ENCODE peak calls at places on chromosomes 5 and 9, in six cellular contexts. One of them, this sample, is unnamed.
A peak's percentile ranks its signal among the peaks of the same experiment; 100 is the strongest.

GRCh38 chr9:101977614-101978210 is 239.3 kb upstream of the GRIN3A start:
- DNase-seq in AG10803: peak; percentile 20
- DNase-seq in choroid plexus epithelial cell: peak; percentile 44
- DNase-seq in B cell: peak; percentile 7
- DNase-seq in cardiac fibroblast: peak; percentile 55
- DNase-seq in GM12878: no peak
- DNase-seq in this sample: no peak

GRCh38 chr5:172765766-172766286 is 5.2 kb downstream of the DUSP1 start:
- DNase-seq in AG10803: no peak
- DNase-seq in choroid plexus epithelial cell: peak; percentile 96
- DNase-seq in B cell: peak; percentile 66
- DNase-seq in cardiac fibroblast: peak; percentile 97
- DNase-seq in GM12878: no peak
- DNase-seq in this sample: no peak

GRCh38 chr5:87155076-87155475 is 112.6 kb upstream of the RASA1 start:
- DNase-seq in AG10803: no peak
- DNase-seq in choroid plexus epithelial cell: no peak
- DNase-seq in B cell: no peak
- DNase-seq in cardiac fibroblast: no peak
- DNase-seq in GM12878: no peak
- DNase-seq in this sample: no peak

GRCh38 chr9:110922145-110922544 is 116.1 kb downstream of the LPAR1 start:
- DNase-seq in AG10803: no peak
- DNase-seq in choroid plexus epithelial cell: peak; percentile 55
- DNase-seq in B cell: no peak
- DNase-seq in cardiac fibroblast: peak; percentile 52
- DNase-seq in GM12878: no peak
- DNase-seq in this sample: no peak

GRCh38 chr5:178595750-178596149 is 5.6 kb upstream of the COL23A1 start:
- DNase-seq in AG10803: no peak
- DNase-seq in choroid plexus epithelial cell: no peak
- DNase-seq in B cell: no peak
- DNase-seq in cardiac fibroblast: no peak
- DNase-seq in GM12878: no peak
- DNase-seq in this sample: no peak

GRCh38 chr5:39149966-39150365 is 69.4 kb downstream of the FYB1 start:
- DNase-seq in AG10803: no peak
- DNase-seq in choroid plexus epithelial cell: no peak
- DNase-seq in B cell: no peak
- DNase-seq in cardiac fibroblast: no peak
- DNase-seq in GM12878: no peak
- DNase-seq in this sample: no peak

GRCh38 chr5:81228084-81228483 is 5.0 kb upstream of the CKMT2 start:
- DNase-seq in AG10803: no peak
- DNase-seq in choroid plexus epithelial cell: no peak
- DNase-seq in B cell: no peak
- DNase-seq in cardiac fibroblast: no peak
- DNase-seq in GM12878: no peak
- DNase-seq in this sample: no peak

GRCh38 chr5:132070460-132071337 is 2.9 kb upstream of the CSF2 start:
- DNase-seq in AG10803: peak; percentile 16
- DNase-seq in choroid plexus epithelial cell: no peak
- DNase-seq in B cell: no peak
- DNase-seq in cardiac fibroblast: peak; percentile 46
- DNase-seq in GM12878: no peak
- DNase-seq in this sample: peak; percentile 16

GRCh38 chr5:81850494-81850893 is 99.6 kb upstream of the SSBP2 start:
- DNase-seq in AG10803: peak; percentile 77
- DNase-seq in choroid plexus epithelial cell: no peak
- DNase-seq in B cell: no peak
- DNase-seq in cardiac fibroblast: peak; percentile 61
- DNase-seq in GM12878: no peak
- DNase-seq in this sample: no peak

GRCh38 chr5:174309131-174309845 is 263.8 kb downstream of the NSG2 start:
- DNase-seq in AG10803: no peak
- DNase-seq in choroid plexus epithelial cell: no peak
- DNase-seq in B cell: no peak
- DNase-seq in cardiac fibroblast: no peak
- DNase-seq in GM12878: no peak
- DNase-seq in this sample: no peak

GRCh38 chr9:114626415-114627029 is 15.4 kb downstream of the TMEM268 start:
- DNase-seq in AG10803: no peak
- DNase-seq in choroid plexus epithelial cell: no peak
- DNase-seq in B cell: no peak
- DNase-seq in cardiac fibroblast: no peak
- DNase-seq in GM12878: no peak
- DNase-seq in this sample: no peak

GRCh38 chr5:146052780-146053179 is 52.6 kb downstream of the PLAC8L1 start:
- DNase-seq in AG10803: no peak
- DNase-seq in choroid plexus epithelial cell: peak; percentile 26
- DNase-seq in B cell: no peak
- DNase-seq in cardiac fibroblast: no peak
- DNase-seq in GM12878: no peak
- DNase-seq in this sample: no peak

GRCh38 chr5:156764149-156764548 is 85.9 kb upstream of the PPP1R2B start:
- DNase-seq in AG10803: no peak
- DNase-seq in choroid plexus epithelial cell: no peak
- DNase-seq in B cell: no peak
- DNase-seq in cardiac fibroblast: no peak
- DNase-seq in GM12878: no peak
- DNase-seq in this sample: no peak

GRCh38 chr5:105745111-105745510 is 1925.6 kb downstream of the EFNA5 start:
- DNase-seq in AG10803: no peak
- DNase-seq in choroid plexus epithelial cell: no peak
- DNase-seq in B cell: no peak
- DNase-seq in cardiac fibroblast: no peak
- DNase-seq in GM12878: no peak
- DNase-seq in this sample: no peak

GRCh38 chr9:136275655-136276429 is 28.1 kb downstream of the CCDC187 start:
- DNase-seq in AG10803: no peak
- DNase-seq in choroid plexus epithelial cell: no peak
- DNase-seq in B cell: no peak
- DNase-seq in cardiac fibroblast: no peak
- DNase-seq in GM12878: no peak
- DNase-seq in this sample: no peak

GRCh38 chr9:108168451-108168850 is 678.9 kb upstream of the KLF4 start:
- DNase-seq in AG10803: peak; percentile 98
- DNase-seq in choroid plexus epithelial cell: no peak
- DNase-seq in B cell: no peak
- DNase-seq in cardiac fibroblast: peak; percentile 24
- DNase-seq in GM12878: no peak
- DNase-seq in this sample: no peak

GRCh38 chr5:88428633-88429032 is 160.0 kb upstream of the TMEM161B start:
- DNase-seq in AG10803: no peak
- DNase-seq in choroid plexus epithelial cell: no peak
- DNase-seq in B cell: no peak
- DNase-seq in cardiac fibroblast: no peak
- DNase-seq in GM12878: no peak
- DNase-seq in this sample: no peak

GRCh38 chr5:111198281-111198948 is 25.8 kb upstream of the CAMK4 start:
- DNase-seq in AG10803: no peak
- DNase-seq in choroid plexus epithelial cell: no peak
- DNase-seq in B cell: no peak
- DNase-seq in cardiac fibroblast: no peak
- DNase-seq in GM12878: no peak
- DNase-seq in this sample: no peak

GRCh38 chr5:98639258-98639657 is 134.2 kb upstream of the RGMB start:
- DNase-seq in AG10803: no peak
- DNase-seq in choroid plexus epithelial cell: no peak
- DNase-seq in B cell: no peak
- DNase-seq in cardiac fibroblast: no peak
- DNase-seq in GM12878: no peak
- DNase-seq in this sample: no peak

GRCh38 chr5:155728146-155728856 is 598.7 kb upstream of the SGCD start:
- DNase-seq in AG10803: peak; percentile 76
- DNase-seq in choroid plexus epithelial cell: peak; percentile 16
- DNase-seq in B cell: no peak
- DNase-seq in cardiac fibroblast: peak; percentile 9
- DNase-seq in GM12878: no peak
- DNase-seq in this sample: no peak

GRCh38 chr9:87640385-87640795 is 85.5 kb upstream of the CTSL start:
- DNase-seq in AG10803: peak; percentile 9
- DNase-seq in choroid plexus epithelial cell: peak; percentile 84
- DNase-seq in B cell: no peak
- DNase-seq in cardiac fibroblast: peak; percentile 61
- DNase-seq in GM12878: no peak
- DNase-seq in this sample: no peak

GRCh38 chr5:138645778-138646575 is 70.8 kb upstream of the HSPA9 start:
- DNase-seq in AG10803: no peak
- DNase-seq in choroid plexus epithelial cell: no peak
- DNase-seq in B cell: no peak
- DNase-seq in cardiac fibroblast: no peak
- DNase-seq in GM12878: no peak
- DNase-seq in this sample: no peak

GRCh38 chr9:96075111-96075510 is 199.6 kb downstream of the ERCC6L2 start:
- DNase-seq in AG10803: no peak
- DNase-seq in choroid plexus epithelial cell: no peak
- DNase-seq in B cell: no peak
- DNase-seq in cardiac fibroblast: no peak
- DNase-seq in GM12878: no peak
- DNase-seq in this sample: no peak

GRCh38 chr5:180084638-180085561 is 13.3 kb upstream of the RNF130 start:
- DNase-seq in AG10803: no peak
- DNase-seq in choroid plexus epithelial cell: no peak
- DNase-seq in B cell: no peak
- DNase-seq in cardiac fibroblast: no peak
- DNase-seq in GM12878: no peak
- DNase-seq in this sample: no peak

GRCh38 chr9:21465859-21466518 is 16.1 kb downstream of the IFNE start:
- DNase-seq in AG10803: peak; percentile 71
- DNase-seq in choroid plexus epithelial cell: peak; percentile 87
- DNase-seq in B cell: peak; percentile 24
- DNase-seq in cardiac fibroblast: peak; percentile 82
- DNase-seq in GM12878: no peak
- DNase-seq in this sample: peak; percentile 39

GRCh38 chr5:75081510-75081909 is 29.2 kb upstream of the GCNT4 start:
- DNase-seq in AG10803: no peak
- DNase-seq in choroid plexus epithelial cell: no peak
- DNase-seq in B cell: no peak
- DNase-seq in cardiac fibroblast: no peak
- DNase-seq in GM12878: no peak
- DNase-seq in this sample: no peak

GRCh38 chr9:137665697-137666504 is 47.1 kb downstream of the EHMT1 start:
- DNase-seq in AG10803: peak; percentile 56
- DNase-seq in choroid plexus epithelial cell: peak; percentile 42
- DNase-seq in B cell: no peak
- DNase-seq in cardiac fibroblast: no peak
- DNase-seq in GM12878: no peak
- DNase-seq in this sample: no peak
- TF ChIP-seq CTCF in AG10803: peak; percentile 38
- TF ChIP-seq CTCF in choroid plexus epithelial cell: peak; percentile 40
- TF ChIP-seq CTCF in B cell: no peak
- TF ChIP-seq CTCF in cardiac fibroblast: no peak
- TF ChIP-seq CTCF in GM12878: no peak
- TF ChIP-seq CTCF in this sample: no peak

DNA sequence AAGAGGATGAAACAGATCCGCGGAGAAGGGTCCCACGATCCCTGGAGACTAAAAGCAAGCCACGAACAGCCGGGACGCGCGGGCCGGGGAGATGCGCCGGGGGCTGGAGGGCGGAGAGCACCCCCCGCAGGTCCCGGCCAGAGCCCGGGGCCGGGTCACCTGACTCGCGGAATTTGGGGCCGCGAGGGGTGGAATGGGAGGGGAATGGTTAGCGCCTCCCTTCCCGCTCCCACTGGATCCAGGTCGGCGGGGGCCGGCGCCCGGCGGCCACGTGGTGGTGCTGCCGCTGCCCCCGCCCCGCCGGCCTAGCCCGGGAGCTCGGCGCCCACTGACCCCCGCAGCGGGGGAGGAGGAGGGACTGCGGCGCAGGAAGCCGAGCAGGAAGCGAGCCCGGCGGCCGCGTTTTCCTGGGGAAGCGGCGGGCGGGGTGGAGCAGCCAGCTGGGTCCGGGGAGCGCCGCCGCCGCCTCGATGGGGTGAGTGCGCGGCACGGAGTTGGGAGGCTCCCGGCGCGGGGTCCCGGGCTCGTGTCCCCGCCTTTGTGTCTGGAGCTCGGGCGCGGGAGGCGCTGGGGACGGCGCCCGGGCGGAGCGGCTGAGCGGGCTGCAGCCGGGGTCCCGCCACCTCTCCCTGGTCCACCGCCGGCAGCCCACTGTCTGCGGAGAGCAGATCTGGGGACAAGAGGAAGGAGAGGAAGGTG is at the start of gene RAI14:
- DNase-seq in AG10803: peak; percentile 88
- DNase-seq in choroid plexus epithelial cell: peak; percentile 89
- DNase-seq in B cell: peak; percentile 30
- DNase-seq in cardiac fibroblast: peak; percentile 82
- DNase-seq in GM12878: no peak
- DNase-seq in this sample: peak; percentile 62
- TF ChIP-seq CTCF in AG10803: no peak
- TF ChIP-seq CTCF in choroid plexus epithelial cell: no peak
- TF ChIP-seq CTCF in B cell: no peak
- TF ChIP-seq CTCF in cardiac fibroblast: no peak
- TF ChIP-seq CTCF in GM12878: no peak
- TF ChIP-seq CTCF in this sample: no peak

GRCh38 chr9:33209394-33209793 is 30.6 kb upstream of the SPINK4 start:
- DNase-seq in AG10803: no peak
- DNase-seq in choroid plexus epithelial cell: no peak
- DNase-seq in B cell: no peak
- DNase-seq in cardiac fibroblast: no peak
- DNase-seq in GM12878: no peak
- DNase-seq in this sample: no peak

GRCh38 chr9:33210006-33210715 is 29.8 kb upstream of the SPINK4 start:
- DNase-seq in AG10803: no peak
- DNase-seq in choroid plexus epithelial cell: no peak
- DNase-seq in B cell: no peak
- DNase-seq in cardiac fibroblast: no peak
- DNase-seq in GM12878: no peak
- DNase-seq in this sample: no peak

DNA sequence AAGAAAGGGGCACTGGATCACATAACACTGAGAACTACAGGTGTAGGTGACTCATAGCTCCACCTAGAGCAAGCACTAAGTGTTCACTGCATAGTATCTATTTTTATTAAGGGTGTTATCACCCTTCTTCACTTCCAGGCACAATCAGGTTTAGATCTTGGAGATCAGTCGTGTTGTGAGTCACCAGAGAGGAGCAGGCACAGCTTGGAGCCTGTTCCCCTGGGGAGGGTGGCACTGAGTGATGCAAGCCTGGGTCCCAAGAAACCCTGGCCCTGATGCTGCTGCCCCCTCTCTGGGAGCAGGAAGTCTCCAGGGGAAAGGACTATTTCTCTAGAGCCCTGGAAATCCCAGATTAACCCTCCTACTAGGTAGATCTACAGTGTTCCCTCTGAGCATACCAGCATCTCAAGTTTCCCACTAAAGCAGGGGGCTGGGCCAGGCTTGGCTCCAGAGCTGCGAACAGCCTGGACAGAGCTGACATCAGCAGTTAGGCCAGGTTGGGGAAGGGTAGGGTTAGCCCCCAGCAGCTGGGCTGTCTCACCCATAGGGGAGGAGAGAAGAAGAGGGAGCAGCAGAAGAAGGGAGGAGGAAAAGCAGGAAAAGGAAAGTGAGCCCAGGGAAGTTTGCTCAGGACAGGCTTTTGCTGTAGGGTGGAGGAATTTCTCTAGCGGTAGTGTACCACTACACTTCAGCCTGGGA is 28.1 kb upstream of the SPINK4 start:
- DNase-seq in AG10803: no peak
- DNase-seq in choroid plexus epithelial cell: peak; percentile 61
- DNase-seq in B cell: no peak
- DNase-seq in cardiac fibroblast: no peak
- DNase-seq in GM12878: no peak
- DNase-seq in this sample: no peak
- TF ChIP-seq CTCF in AG10803: no peak
- TF ChIP-seq CTCF in choroid plexus epithelial cell: no peak
- TF ChIP-seq CTCF in B cell: no peak
- TF ChIP-seq CTCF in cardiac fibroblast: no peak
- TF ChIP-seq CTCF in GM12878: peak; percentile 8
- TF ChIP-seq CTCF in this sample: no peak

GRCh38 chr9:93520523-93520922 is 55.9 kb upstream of the PHF2 start:
- DNase-seq in AG10803: peak; percentile 5
- DNase-seq in choroid plexus epithelial cell: peak; percentile 42
- DNase-seq in B cell: no peak
- DNase-seq in cardiac fibroblast: no peak
- DNase-seq in GM12878: no peak
- DNase-seq in this sample: no peak
- TF ChIP-seq CTCF in AG10803: peak; percentile 14
- TF ChIP-seq CTCF in choroid plexus epithelial cell: peak; percentile 39
- TF ChIP-seq CTCF in B cell: no peak
- TF ChIP-seq CTCF in cardiac fibroblast: no peak
- TF ChIP-seq CTCF in GM12878: no peak
- TF ChIP-seq CTCF in this sample: no peak

This sample was measured in GM13976.